ENCODE peak calls at places on chromosomes 3 and 15, in five cellular contexts. One of them, this sample, is unnamed.

GRCh38 chr15:66751579-66751978 is 49.5 kb downstream of the SMAD6 start:
- DNase-seq in ELR: no peak
- DNase-seq in ELF-1: no peak
- DNase-seq in GDM1: peak
- DNase-seq in RWPE1: no peak
- DNase-seq in this sample: no peak

GRCh38 chr3:129514110-129514509 is 14.3 kb upstream of the RHO start:
- DNase-seq in ELR: no peak
- DNase-seq in ELF-1: no peak
- DNase-seq in GDM1: no peak
- DNase-seq in RWPE1: no peak
- DNase-seq in this sample: no peak

GRCh38 chr15:70264014-70264492 is 166.3 kb upstream of the TLE3 start:
- DNase-seq in ELR: no peak
- DNase-seq in ELF-1: no peak
- DNase-seq in GDM1: peak
- DNase-seq in RWPE1: no peak
- DNase-seq in this sample: peak

GRCh38 chr3:190346541-190346940 is 24.3 kb upstream of the CLDN1 start:
- DNase-seq in ELR: peak
- DNase-seq in ELF-1: no peak
- DNase-seq in GDM1: no peak
- DNase-seq in RWPE1: no peak
- DNase-seq in this sample: no peak

GRCh38 chr3:49469037-49469875 is 811 bp upstream of the DAG1 start:
- DNase-seq in ELR: peak
- DNase-seq in ELF-1: peak
- DNase-seq in GDM1: no peak
- DNase-seq in RWPE1: peak
- DNase-seq in this sample: peak

GRCh38 chr15:36331531-36332275 is 247.7 kb upstream of the CDIN1 start:
- DNase-seq in ELR: peak
- DNase-seq in ELF-1: no peak
- DNase-seq in GDM1: no peak
- DNase-seq in RWPE1: no peak
- DNase-seq in this sample: no peak

GRCh38 chr15:93835378-93835777 is 396.0 kb upstream of the MCTP2 start:
- DNase-seq in ELR: no peak
- DNase-seq in ELF-1: peak
- DNase-seq in GDM1: no peak
- DNase-seq in RWPE1: no peak
- DNase-seq in this sample: no peak

GRCh38 chr3:136835817-136836510 is 17.0 kb downstream of the SLC35G2 start:
- DNase-seq in ELR: no peak
- DNase-seq in ELF-1: no peak
- DNase-seq in GDM1: no peak
- DNase-seq in RWPE1: no peak
- DNase-seq in this sample: no peak

GRCh38 chr3:112561085-112561692 is 573 bp downstream of the ATG3 start:
- DNase-seq in ELR: peak
- DNase-seq in ELF-1: peak
- DNase-seq in GDM1: peak
- DNase-seq in RWPE1: peak
- DNase-seq in this sample: peak

GRCh38 chr15:84947947-84948830 is 33.5 kb upstream of the PDE8A start:
- DNase-seq in ELR: peak
- DNase-seq in ELF-1: no peak
- DNase-seq in GDM1: no peak
- DNase-seq in RWPE1: peak
- DNase-seq in this sample: no peak

GRCh38 chr15:93035953-93036810 is 52.8 kb downstream of the RGMA start:
- DNase-seq in ELR: no peak
- DNase-seq in ELF-1: peak
- DNase-seq in GDM1: no peak
- DNase-seq in RWPE1: no peak
- DNase-seq in this sample: peak

GRCh38 chr3:10994311-10994710 is 1.8 kb downstream of the SLC6A1 start:
- DNase-seq in ELR: no peak
- DNase-seq in ELF-1: no peak
- DNase-seq in GDM1: no peak
- DNase-seq in RWPE1: no peak
- DNase-seq in this sample: peak

GRCh38 chr3:10845839-10846656 is 30.0 kb downstream of the SLC6A11 start:
- DNase-seq in ELR: no peak
- DNase-seq in ELF-1: no peak
- DNase-seq in GDM1: no peak
- DNase-seq in RWPE1: no peak
- DNase-seq in this sample: no peak

GRCh38 chr3:185328324-185329004 is 34.5 kb upstream of the MAP3K13 start:
- DNase-seq in ELR: no peak
- DNase-seq in ELF-1: no peak
- DNase-seq in GDM1: no peak
- DNase-seq in RWPE1: no peak
- DNase-seq in this sample: no peak

GRCh38 chr3:54771050-54771449 is 156.8 kb downstream of the LRTM1 start:
- DNase-seq in ELR: no peak
- DNase-seq in ELF-1: peak
- DNase-seq in GDM1: no peak
- DNase-seq in RWPE1: no peak
- DNase-seq in this sample: no peak

GRCh38 chr15:64524778-64525177 is 64.4 kb downstream of the ZNF609 start:
- DNase-seq in ELR: peak
- DNase-seq in ELF-1: no peak
- DNase-seq in GDM1: no peak
- DNase-seq in RWPE1: no peak
- DNase-seq in this sample: no peak

GRCh38 chr3:108388136-108389132 is 92.1 kb downstream of the HHLA2 start:
- DNase-seq in ELR: no peak
- DNase-seq in ELF-1: no peak
- DNase-seq in GDM1: no peak
- DNase-seq in RWPE1: no peak
- DNase-seq in this sample: no peak

GRCh38 chr3:182136008-182136910 is 424.5 kb downstream of the SOX2 start:
- DNase-seq in ELR: no peak
- DNase-seq in ELF-1: no peak
- DNase-seq in GDM1: no peak
- DNase-seq in RWPE1: no peak
- DNase-seq in this sample: no peak

GRCh38 chr3:46276497-46277099 is 34.3 kb downstream of the CCR3 start:
- DNase-seq in ELR: peak
- DNase-seq in ELF-1: peak
- DNase-seq in GDM1: peak
- DNase-seq in RWPE1: peak
- DNase-seq in this sample: peak

GRCh38 chr3:7875858-7876442 is 625.7 kb upstream of the LMCD1 start:
- DNase-seq in ELR: no peak
- DNase-seq in ELF-1: no peak
- DNase-seq in GDM1: no peak
- DNase-seq in RWPE1: no peak
- DNase-seq in this sample: no peak

GRCh38 chr15:50911001-50911400 is 2.5 kb downstream of the AP4E1 start:
- DNase-seq in ELR: no peak
- DNase-seq in ELF-1: no peak
- DNase-seq in GDM1: no peak
- DNase-seq in RWPE1: no peak
- DNase-seq in this sample: no peak

GRCh38 chr3:127762077-127762786 is 60.1 kb downstream of the MGLL start:
- DNase-seq in ELR: no peak
- DNase-seq in ELF-1: no peak
- DNase-seq in GDM1: peak
- DNase-seq in RWPE1: no peak
- DNase-seq in this sample: no peak

GRCh38 chr15:67068724-67069400 is 3.5 kb downstream of the SMAD3 start:
- DNase-seq in ELR: peak
- DNase-seq in ELF-1: no peak
- DNase-seq in GDM1: no peak
- DNase-seq in RWPE1: no peak
- DNase-seq in this sample: no peak

This sample was measured in neural progenitor cell.